ENCODE peak calls at places on chromosomes 6 and 20, in eight cellular contexts. N is cardiac muscle cell; P is suprapubic skin; X is right lobe of liver; L is OCI-LY7; M is CD8-positive, alpha-beta memory T cell; K is small intestine; J is heart right ventricle. S is an unnamed sample.

GRCh38 chr6:153090241-153090930 is 40.7 kb downstream of the RGS17 start:
- DNase-seq in N (no peak), P (no peak), X (no peak), L (no peak), M (no peak), K (no peak), J (no peak), S (no peak)

GRCh38 chr6:159080217-159080976 is 35.6 kb upstream of the TAGAP start:
- DNase-seq in N (peak), P (no peak), X (no peak), L (peak), M (no peak), K (no peak), J (no peak), S (no peak)

GRCh38 chr20:12596863-12597262 is 411.9 kb upstream of the SPTLC3 start:
- DNase-seq in N (no peak), P (no peak), X (no peak), L (no peak), M (no peak), K (no peak), J (no peak), S (no peak)

GRCh38 chr6:108598316-108598863 is 37.7 kb downstream of the FOXO3 start:
- DNase-seq in N (no peak), P (no peak), X (no peak), L (peak), M (no peak), K (no peak), J (no peak), S (no peak)

GRCh38 chr6:161949531-161949930 is 675.7 kb upstream of the AGPAT4 start:
- DNase-seq in N (no peak), P (no peak), X (no peak), L (no peak), M (no peak), K (no peak), J (no peak), S (no peak)

GRCh38 chr6:31304683-31305082 is 32.8 kb upstream of the HLA-C start:
- DNase-seq in N (no peak), P (no peak), X (no peak), L (no peak), M (no peak), K (no peak), J (no peak), S (no peak)

GRCh38 chr20:24208652-24209051 is 220.1 kb upstream of the GGTLC1 start:
- DNase-seq in N (peak), P (no peak), X (no peak), L (no peak), M (no peak), K (no peak), J (no peak), S (no peak)

GRCh38 chr6:47307362-47308222 is 2.1 kb downstream of the TNFRSF21 start:
- DNase-seq in N (no peak), P (no peak), X (no peak), L (no peak), M (no peak), K (peak), J (no peak), S (no peak)

GRCh38 chr6:163985710-163986109 is 571.2 kb downstream of the QKI start:
- DNase-seq in N (no peak), P (no peak), X (no peak), L (no peak), M (no peak), K (no peak), J (no peak), S (no peak)

GRCh38 chr6:14681699-14682487 is 564.0 kb upstream of the JARID2 start:
- DNase-seq in N (no peak), P (no peak), X (no peak), L (no peak), M (no peak), K (no peak), J (no peak), S (no peak)

GRCh38 chr6:66478705-66479104 is 771.7 kb upstream of the EYS start:
- DNase-seq in N (no peak), P (no peak), X (no peak), L (no peak), M (no peak), K (no peak), J (no peak), S (no peak)

GRCh38 chr6:110048221-110048875 is 70.2 kb downstream of the GPR6 start:
- DNase-seq in N (no peak), P (no peak), X (no peak), L (no peak), M (no peak), K (no peak), J (no peak), S (no peak)

GRCh38 chr6:160750276-160750689 is 48.2 kb downstream of the PLG start:
- DNase-seq in N (peak), P (no peak), X (no peak), L (peak), M (no peak), K (no peak), J (no peak), S (no peak)

GRCh38 chr6:56914791-56915658 is 39.9 kb upstream of the BEND6 start:
- DNase-seq in N (no peak), P (no peak), X (no peak), L (no peak), M (no peak), K (no peak), J (peak), S (peak)

GRCh38 chr6:157982297-157982579 is 575 bp downstream of the SYNJ2 start:
- DNase-seq in N (peak), P (no peak), X (peak), L (no peak), M (peak), K (peak), J (no peak), S (no peak)

GRCh38 chr20:9294081-9294480 is 220.3 kb upstream of the LAMP5 start:
- DNase-seq in N (no peak), P (no peak), X (no peak), L (no peak), M (no peak), K (no peak), J (no peak), S (no peak)

GRCh38 chr20:39429716-39430115 is 467.6 kb downstream of the DHX35 start:
- DNase-seq in N (peak), P (no peak), X (no peak), L (peak), M (no peak), K (peak), J (no peak), S (no peak)

GRCh38 chr6:21537660-21538059 is 55.9 kb upstream of the SOX4 start:
- DNase-seq in N (no peak), P (no peak), X (no peak), L (no peak), M (no peak), K (peak), J (no peak), S (no peak)

GRCh38 chr6:72238900-72239299 is 352.6 kb downstream of the RIMS1 start:
- DNase-seq in N (no peak), P (no peak), X (no peak), L (no peak), M (no peak), K (no peak), J (no peak), S (no peak)

GRCh38 chr6:121760191-121760590 is 324.7 kb downstream of the GJA1 start:
- DNase-seq in N (no peak), P (no peak), X (no peak), L (no peak), M (no peak), K (no peak), J (no peak), S (no peak)

GRCh38 chr20:24684421-24684871 is 215.0 kb downstream of the SYNDIG1 start:
- DNase-seq in N (no peak), P (peak), X (no peak), L (no peak), M (no peak), K (no peak), J (no peak), S (no peak)

GRCh38 chr6:125824946-125825786 is 34.4 kb downstream of the NCOA7 start:
- DNase-seq in N (no peak), P (no peak), X (no peak), L (no peak), M (no peak), K (no peak), J (no peak), S (no peak)

GRCh38 chr6:52539607-52540006 is 37.3 kb downstream of the TRAM2 start:
- DNase-seq in N (no peak), P (no peak), X (no peak), L (no peak), M (no peak), K (no peak), J (no peak), S (no peak)

GRCh38 chr6:15213838-15214398 is 32.0 kb upstream of the JARID2 start:
- DNase-seq in N (no peak), P (no peak), X (no peak), L (no peak), M (no peak), K (peak), J (no peak), S (no peak)

GRCh38 chr20:31747640-31748039 is 8.6 kb downstream of the TPX2 start:
- DNase-seq in N (peak), P (no peak), X (no peak), L (no peak), M (no peak), K (no peak), J (no peak), S (no peak)

GRCh38 chr6:150008588-150008987 is 16.7 kb downstream of the RAET1L start:
- DNase-seq in N (no peak), P (no peak), X (no peak), L (no peak), M (no peak), K (peak), J (no peak), S (no peak)

GRCh38 chr6:161152904-161153662 is 120.8 kb downstream of the AGPAT4 start:
- DNase-seq in N (no peak), P (no peak), X (no peak), L (peak), M (no peak), K (no peak), J (no peak), S (no peak)

GRCh38 chr6:150599199-150600002 is at the start of gene PLEKHG1:
- DNase-seq in N (peak), P (peak), X (peak), L (peak), M (peak), K (peak), J (peak), S (no peak)

GRCh38 chr20:8757146-8757545 is 311.7 kb upstream of the PLCB4 start:
- DNase-seq in N (no peak), P (no peak), X (no peak), L (no peak), M (no peak), K (no peak), J (no peak), S (no peak)

GRCh38 chr6:168440520-168441433 is at the start of gene SMOC2:
- DNase-seq in N (peak), P (no peak), X (no peak), L (no peak), M (no peak), K (peak), J (peak), S (no peak)

GRCh38 chr6:46655803-46656202 is 3.0 kb downstream of the SLC25A27 start:
- DNase-seq in N (peak), P (no peak), X (no peak), L (peak), M (no peak), K (no peak), J (no peak), S (no peak)

GRCh38 chr6:49453221-49453620 is 9.8 kb downstream of the MMUT start:
- DNase-seq in N (peak), P (no peak), X (no peak), L (peak), M (no peak), K (peak), J (no peak), S (no peak)

GRCh38 chr6:169215201-169215661 is 38.4 kb downstream of the THBS2 start:
- DNase-seq in N (no peak), P (no peak), X (no peak), L (no peak), M (no peak), K (no peak), J (no peak), S (no peak)

GRCh38 chr20:18984238-18985200 is 170.9 kb downstream of the SCP2D1 start:
- DNase-seq in N (no peak), P (no peak), X (no peak), L (no peak), M (no peak), K (no peak), J (no peak), S (no peak)

GRCh38 chr6:155377061-155377460 is 62.8 kb upstream of the TFB1M start:
- DNase-seq in N (no peak), P (no peak), X (no peak), L (no peak), M (no peak), K (no peak), J (no peak), S (no peak)

DNA sequence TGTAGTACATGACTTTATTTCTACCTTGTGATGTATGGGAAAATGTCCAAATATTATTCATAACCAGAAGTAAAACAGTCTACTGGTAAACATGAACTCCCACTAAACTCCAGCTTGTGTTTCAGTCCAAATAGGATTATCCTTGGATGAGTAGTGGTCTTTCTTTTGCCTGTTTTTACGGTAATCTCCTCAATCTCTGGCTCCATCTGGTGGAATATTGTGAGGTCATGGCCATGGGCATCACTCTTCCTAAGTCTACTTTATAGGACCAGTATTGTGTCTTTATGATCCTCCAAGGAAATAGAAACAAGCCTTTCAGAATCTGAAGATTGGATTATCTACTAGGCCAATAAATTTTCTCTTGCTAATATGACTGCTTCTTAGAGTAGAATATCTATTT is 505.0 kb downstream of the BMP2 start:
- DNase-seq in N (no peak), P (no peak), X (no peak), L (no peak), M (no peak), K (no peak), J (no peak), S (no peak)
- H3K27ac ChIP-seq in N (no peak), P (no peak), X (no peak), L (no peak), M (no peak), K (no peak), J (no peak), S (no peak)

GRCh38 chr6:112035446-112035845 is 18.5 kb upstream of the CCN6 start:
- DNase-seq in N (no peak), P (no peak), X (no peak), L (no peak), M (no peak), K (no peak), J (no peak), S (no peak)
- H3K27ac ChIP-seq in N (no peak), P (peak), X (no peak), L (no peak), M (no peak), K (no peak), J (no peak), S (no peak)

DNA sequence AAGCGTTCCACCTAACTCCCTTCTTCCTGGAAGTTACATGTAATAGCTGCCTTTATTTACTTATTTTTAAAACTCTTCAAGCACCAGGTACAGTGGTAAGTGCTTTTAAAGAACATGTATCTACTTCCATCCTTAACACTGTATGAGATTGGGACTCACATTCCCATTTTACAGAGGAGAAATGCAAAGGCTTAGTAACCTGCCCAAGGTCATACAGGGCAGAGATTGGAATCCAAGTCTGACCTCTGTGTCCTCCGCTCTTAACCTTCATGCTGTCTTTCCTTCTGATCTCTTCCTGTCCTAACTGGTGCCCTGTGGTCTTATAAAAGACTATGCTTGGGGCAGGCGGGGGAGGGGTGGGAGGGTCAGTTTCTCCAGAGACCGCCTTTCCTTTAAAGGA is 1.6 kb downstream of the B4GALT5 start:
- DNase-seq in N (no peak), P (no peak), X (no peak), L (no peak), M (no peak), K (peak), J (no peak), S (no peak)
- H3K27ac ChIP-seq in N (no peak), P (no peak), X (peak), L (no peak), M (no peak), K (peak), J (no peak), S (no peak)

DNA sequence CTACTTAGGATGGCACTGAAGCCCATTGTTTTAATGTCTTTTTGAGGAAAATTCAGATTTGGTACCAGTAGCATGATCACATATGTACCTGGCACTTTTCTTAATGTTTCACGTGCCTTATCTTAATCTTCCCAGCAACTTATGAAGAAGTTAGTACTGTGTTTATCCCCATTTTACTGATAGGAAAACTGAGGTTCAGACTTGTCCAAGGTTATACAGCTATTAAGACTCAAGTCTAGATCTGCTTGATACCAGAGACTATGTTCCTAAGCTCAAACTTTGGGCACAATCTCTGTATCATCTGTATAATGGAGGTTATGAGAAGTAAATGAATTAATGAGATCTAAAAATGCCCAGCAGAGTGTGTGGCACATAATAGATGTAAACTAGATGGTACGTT is 179.7 kb upstream of the SUPT3H start:
- DNase-seq in N (no peak), P (no peak), X (no peak), L (no peak), M (no peak), K (no peak), J (no peak), S (no peak)
- H3K27ac ChIP-seq in N (no peak), P (no peak), X (no peak), L (no peak), M (no peak), K (no peak), J (no peak), S (no peak)

DNA sequence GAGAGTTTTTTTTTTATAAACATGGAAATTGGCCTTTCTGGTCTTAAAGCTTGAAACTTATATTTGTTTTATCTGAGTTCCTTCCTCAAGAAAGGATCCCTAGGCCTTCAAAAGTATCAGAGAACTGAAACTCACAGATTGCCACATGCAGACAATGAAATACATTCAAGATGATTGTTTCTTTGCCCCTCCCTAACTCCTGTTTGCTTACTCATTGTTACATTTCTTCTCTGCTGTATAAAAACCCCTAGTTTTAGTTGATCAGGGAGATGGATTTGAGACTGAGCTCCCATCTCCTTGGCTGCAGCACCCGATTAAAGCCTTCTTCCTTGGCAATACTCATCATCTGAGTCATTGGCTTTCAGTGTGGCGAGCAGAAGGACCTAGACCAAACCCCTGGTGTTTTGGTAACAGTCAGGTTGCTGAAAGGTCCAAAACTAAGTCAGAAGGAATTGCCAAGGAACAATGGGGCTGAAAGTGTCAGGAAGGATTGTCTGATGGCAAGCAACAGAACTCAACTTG is 132.3 kb upstream of the SULF2 start:
- DNase-seq in N (no peak), P (no peak), X (no peak), L (no peak), M (no peak), K (no peak), J (no peak), S (no peak)
- H3K27ac ChIP-seq in N (no peak), P (no peak), X (no peak), L (no peak), M (no peak), K (no peak), J (no peak), S (no peak)

DNA sequence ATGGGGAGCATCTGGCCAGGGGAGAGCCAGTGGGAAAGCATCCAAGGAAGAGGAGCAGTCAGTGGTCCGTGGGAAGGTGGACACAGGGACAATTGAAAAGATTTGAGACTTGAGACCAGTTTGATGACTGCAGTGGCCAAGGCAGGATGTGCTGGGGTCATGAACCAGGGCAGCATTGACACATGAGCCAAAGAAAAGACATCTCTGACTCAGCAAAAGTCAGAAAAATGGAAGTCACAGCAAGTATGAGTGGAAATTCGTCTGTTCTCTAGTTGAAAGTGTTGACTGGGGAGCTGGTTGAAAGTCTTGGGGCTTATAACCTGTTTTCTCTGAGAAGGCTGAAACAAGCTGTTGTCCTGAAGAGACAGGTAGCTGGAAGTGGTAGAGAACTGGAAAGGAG is 31.3 kb downstream of the RAB22A start:
- DNase-seq in N (no peak), P (no peak), X (no peak), L (no peak), M (no peak), K (no peak), J (no peak), S (no peak)
- H3K27ac ChIP-seq in N (no peak), P (no peak), X (no peak), L (no peak), M (no peak), K (no peak), J (no peak), S (no peak)

S was measured in caudate nucleus.